ENCODE peak calls at places on chromosomes 2 and 18, in nine cellular contexts. P, W, H, U, N, R, B, L and X are unnamed samples.

GRCh38 chr2:72864500-72864899 is 22.7 kb upstream of the SPR start:
- DNase-seq in L (peak; percentile 28), B (no peak), R (no peak), P (no peak), H (no peak), U (no peak), N (peak; percentile 82), W (no peak), X (no peak)

GRCh38 chr2:216563646-216564045 is 65.0 kb downstream of the RPL37A start:
- DNase-seq in B (no peak), N (no peak), R (no peak), L (no peak), P (no peak), W (no peak), U (no peak), H (no peak), X (no peak)

GRCh38 chr2:15169326-15170038 is 391.7 kb downstream of the NBAS start:
- DNase-seq in P (no peak), N (peak; percentile 98), L (peak; percentile 59), W (no peak), H (peak; percentile 23), R (no peak), B (no peak), U (no peak), X (no peak)

GRCh38 chr2:172308253-172308935 is 119.0 kb upstream of the ITGA6 start:
- DNase-seq in R (no peak), W (no peak), P (no peak), H (no peak), U (no peak), L (no peak), B (no peak), N (no peak), X (no peak)

GRCh38 chr2:26672818-26673393 is 19.6 kb upstream of the KCNK3 start:
- DNase-seq in B (no peak), H (no peak), W (no peak), P (no peak), N (no peak), L (no peak), U (no peak), R (no peak), X (no peak)

GRCh38 chr2:43839776-43840564 is 1.2 kb downstream of the ABCG8 start:
- DNase-seq in R (no peak), W (no peak), B (no peak), H (no peak), P (no peak), N (no peak), U (no peak), L (no peak), X (no peak)

GRCh38 chr18:34514238-34514637 is 195.9 kb upstream of the DTNA start:
- DNase-seq in W (no peak), H (no peak), B (no peak), N (no peak), L (no peak), P (no peak), R (no peak), U (no peak), X (no peak)

GRCh38 chr2:60560734-60561649 is 7.5 kb upstream of the BCL11A start:
- DNase-seq in H (no peak), L (peak; percentile 31), N (no peak), P (no peak), U (no peak), R (peak; percentile 42), B (no peak), W (no peak), X (no peak)

GRCh38 chr18:57221084-57221483 is 74.2 kb downstream of the BOD1L2 start:
- DNase-seq in P (no peak), L (no peak), H (no peak), B (no peak), U (no peak), N (no peak), R (no peak), W (no peak), X (no peak)

GRCh38 chr18:48529796-48530195 is 9.0 kb upstream of the CTIF start:
- DNase-seq in B (no peak), P (no peak), L (no peak), U (peak; percentile 26), R (no peak), H (no peak), N (peak; percentile 77), W (no peak), X (peak; percentile 55)

GRCh38 chr2:202608142-202608852 is 26.5 kb upstream of the FAM117B start:
- DNase-seq in R (no peak), B (no peak), H (no peak), W (no peak), L (no peak), N (no peak), P (no peak), U (no peak), X (no peak)

GRCh38 chr2:202604699-202605098 is 30.1 kb upstream of the FAM117B start:
- DNase-seq in P (no peak), R (no peak), U (no peak), B (no peak), L (no peak), H (no peak), N (peak; percentile 38), W (no peak), X (no peak)

GRCh38 chr2:202609381-202610145 is 25.2 kb upstream of the FAM117B start:
- DNase-seq in N (no peak), W (no peak), B (no peak), U (no peak), P (no peak), L (no peak), R (no peak), H (no peak), X (no peak)

GRCh38 chr2:202610367-202610766 is 24.4 kb upstream of the FAM117B start:
- DNase-seq in B (no peak), P (no peak), W (no peak), N (peak; percentile 18), R (no peak), U (no peak), H (no peak), L (no peak), X (no peak)

GRCh38 chr2:202605174-202605573 is 29.6 kb upstream of the FAM117B start:
- DNase-seq in H (no peak), N (no peak), P (no peak), R (no peak), L (no peak), W (no peak), U (no peak), B (no peak), X (no peak)
- H3K4me1 ChIP-seq in H (peaks cover 3% of the 10 kb centered on the region), N (no peaks in the 10 kb centered on the region), P (no peaks in the 10 kb centered on the region), R (no peaks in the 10 kb centered on the region), L (no peaks in the 10 kb centered on the region), W (no peaks in the 10 kb centered on the region), U (no peaks in the 10 kb centered on the region), B (peaks cover 4% of the 10 kb centered on the region), X (no peaks in the 10 kb centered on the region)

DNA sequence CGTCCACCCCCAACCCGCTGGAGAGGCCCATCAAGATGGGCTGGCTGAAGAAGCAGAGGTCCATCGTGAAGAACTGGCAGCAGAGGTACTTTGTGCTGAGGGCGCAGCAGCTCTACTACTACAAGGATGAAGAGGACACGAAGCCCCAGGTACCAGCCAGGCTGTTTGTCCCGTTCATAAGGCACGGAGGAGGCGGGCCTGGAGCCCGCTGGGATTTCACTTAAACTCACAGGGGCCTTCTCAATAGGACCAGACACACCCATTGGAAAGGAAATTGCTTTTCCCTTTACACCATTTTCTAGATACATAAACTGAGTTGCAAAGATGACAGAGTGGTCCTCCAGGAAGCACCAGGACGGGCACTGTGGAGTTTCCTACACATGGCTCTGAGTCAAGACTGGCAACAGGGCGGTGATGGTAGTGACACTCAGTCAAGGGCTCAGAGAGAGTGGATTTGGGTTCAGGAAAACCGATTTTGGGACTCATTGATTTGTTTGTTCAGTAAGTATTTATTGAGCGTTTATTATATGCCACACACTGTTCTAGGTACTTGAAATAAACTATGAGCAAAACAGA is 40.7 kb downstream of the ARHGAP25 start:
- DNase-seq in N (no peak), W (no peak), B (no peak), R (no peak), P (no peak), L (no peak), U (peak; percentile 25), H (no peak), X (no peak)
- H3K27ac ChIP-seq in N (no peak overlapping the region), W (peak overlapping the region; percentile 56), B (no peak overlapping the region), R (no peak overlapping the region), P (peak overlapping the region; percentile 61), L (no peak overlapping the region), U (peak overlapping the region; percentile 93), H (no peak overlapping the region), X (peak overlapping the region; percentile 66)

DNA sequence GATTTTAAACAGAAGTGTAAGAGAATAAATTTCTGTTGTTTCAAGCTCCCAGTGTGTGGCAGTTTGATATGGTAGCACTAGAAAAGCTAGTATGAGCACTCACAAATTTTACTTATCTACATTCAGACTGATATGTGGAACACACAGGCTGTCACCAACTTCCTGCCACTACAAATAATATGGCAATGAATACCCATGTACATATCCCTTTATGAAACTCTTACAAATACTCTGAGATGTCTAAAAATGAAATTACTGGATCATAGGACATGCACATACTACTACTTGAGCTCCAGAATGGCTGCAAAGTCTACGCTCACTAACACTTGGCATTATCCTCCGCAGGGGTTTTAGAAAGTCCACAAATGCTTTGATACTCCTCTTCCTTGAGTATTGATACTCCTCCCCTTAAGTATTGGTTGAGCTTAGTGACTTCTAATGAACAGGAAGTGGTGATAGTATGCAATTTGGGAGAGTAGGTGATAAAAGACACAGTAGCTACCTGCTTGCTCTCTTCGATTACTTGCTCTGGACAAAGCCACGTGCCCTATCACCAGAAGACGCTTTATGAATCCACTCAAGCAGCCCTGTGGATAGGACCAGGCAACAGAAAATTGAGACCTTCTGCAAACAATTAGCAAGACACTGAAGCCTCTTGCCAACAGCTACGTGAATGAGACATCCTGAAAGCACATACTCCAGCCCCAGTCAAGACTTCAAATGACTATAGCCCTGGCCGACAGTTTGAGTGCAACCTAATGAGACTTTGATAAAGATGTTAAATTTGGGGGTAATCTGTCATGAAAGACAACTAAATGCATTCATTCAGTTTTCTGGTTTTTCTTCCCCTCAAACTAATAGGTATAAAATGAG is 35.4 kb downstream of the FBXO11 start:
- DNase-seq in P (no peak), H (no peak), L (no peak), W (no peak), U (no peak), R (no peak), N (no peak), B (no peak), X (no peak)
- H3K4me1 ChIP-seq in P (peaks cover 12% of the 10 kb centered on the region), H (peaks cover 22% of the 10 kb centered on the region), L (peaks cover 14% of the 10 kb centered on the region), W (peaks cover 30% of the 10 kb centered on the region), U (peaks cover 3% of the 10 kb centered on the region), R (no peaks in the 10 kb centered on the region), N (peaks cover 7% of the 10 kb centered on the region), B (peaks cover 42% of the 10 kb centered on the region), X (peaks cover 59% of the 10 kb centered on the region)

GRCh38 chr2:130870779-130871178 is 34.1 kb downstream of the ARHGEF4 start:
- DNase-seq in P (no peak), H (no peak), L (no peak), R (no peak), U (no peak), B (no peak), W (no peak), N (no peak), X (no peak)

GRCh38 chr2:130871843-130872242 is 35.1 kb downstream of the ARHGEF4 start:
- DNase-seq in R (no peak), P (no peak), U (no peak), N (no peak), L (no peak), H (no peak), W (peak; percentile 7), B (no peak), X (no peak)

GRCh38 chr2:130870161-130870485 is 33.4 kb downstream of the ARHGEF4 start:
- DNase-seq in U (no peak), W (peak; percentile 5), L (no peak), B (no peak), P (no peak), N (no peak), R (no peak), H (no peak), X (no peak)

GRCh38 chr2:130872276-130873125 is 35.8 kb downstream of the ARHGEF4 start:
- DNase-seq in L (no peak), P (no peak), H (no peak), W (peak; percentile 8), N (no peak), B (no peak), R (no peak), U (no peak), X (no peak)

GRCh38 chr2:130869441-130870160 is 32.9 kb downstream of the ARHGEF4 start:
- DNase-seq in P (no peak), U (no peak), B (no peak), L (no peak), R (no peak), H (no peak), W (peak; percentile 1), N (no peak), X (no peak)
- H3K27ac ChIP-seq in P (no peak overlapping the region), U (no peak overlapping the region), B (no peak overlapping the region), L (no peak overlapping the region), R (no peak overlapping the region), H (no peak overlapping the region), W (no peak overlapping the region), N (no peak overlapping the region), X (no peak overlapping the region)